ENCODE peak calls at places on chromosomes 1 and 21, in six cellular contexts. F, B, S, A, P and D are unnamed samples.

GRCh38 chr1:205298191-205298994 is 23.2 kb downstream of the NUAK2 start:
- DNase-seq in F (no peak), B (no peak), S (no peak), A (peak), P (peak), D (no peak)

GRCh38 chr1:232571523-232571922 is 58.4 kb downstream of the SIPA1L2 start:
- DNase-seq in F (no peak), B (no peak), S (no peak), A (no peak), P (no peak), D (no peak)

GRCh38 chr1:234139966-234140365 is 233.3 kb upstream of the COA6 start:
- DNase-seq in F (no peak), B (no peak), S (no peak), A (no peak), P (peak), D (no peak)

GRCh38 chr21:19987671-19988070 is 1010.5 kb upstream of the NCAM2 start:
- DNase-seq in F (no peak), B (no peak), S (no peak), A (no peak), P (no peak), D (no peak)

GRCh38 chr1:15981679-15982078 is 5.8 kb upstream of the ZBTB17 start:
- DNase-seq in F (no peak), B (no peak), S (no peak), A (no peak), P (no peak), D (no peak)

GRCh38 chr1:63721531-63722189 is 52.2 kb upstream of the ROR1 start:
- DNase-seq in F (no peak), B (no peak), S (peak), A (no peak), P (no peak), D (no peak)

GRCh38 chr1:44014365-44015104 is 16.7 kb downstream of the SLC6A9 start:
- DNase-seq in F (no peak), B (no peak), S (no peak), A (no peak), P (no peak), D (no peak)

GRCh38 chr1:7609311-7609994 is 161.6 kb upstream of the VAMP3 start:
- DNase-seq in F (no peak), B (no peak), S (no peak), A (no peak), P (no peak), D (no peak)

GRCh38 chr1:178389441-178389840 is 107.3 kb downstream of the CLEC20A start:
- DNase-seq in F (no peak), B (no peak), S (no peak), A (no peak), P (no peak), D (no peak)

GRCh38 chr1:53971718-53972117 is 25.6 kb downstream of the LRRC42 start:
- DNase-seq in F (no peak), B (no peak), S (no peak), A (no peak), P (no peak), D (no peak)

GRCh38 chr1:95098196-95098595 is 19.0 kb upstream of the TLCD4 start:
- DNase-seq in F (no peak), B (no peak), S (no peak), A (no peak), P (no peak), D (no peak)

GRCh38 chr1:47188901-47189785 is 693 bp downstream of the PDZK1IP1 start:
- DNase-seq in F (no peak), B (no peak), S (no peak), A (no peak), P (no peak), D (no peak)

GRCh38 chr1:180248176-180248575 is 18.1 kb downstream of the LHX4 start:
- DNase-seq in F (no peak), B (no peak), S (no peak), A (no peak), P (no peak), D (no peak)

GRCh38 chr1:168179411-168180147 is 817 bp downstream of the TIPRL start:
- DNase-seq in F (no peak), B (peak), S (no peak), A (peak), P (peak), D (no peak)